ENCODE peak calls at places on chromosomes 3 and 15, in eight cellular contexts. One of them, this sample, is unnamed. For H3K4me1, the result is how much of the 10 kb centered on the place peaks cover.

GRCh38 chr3:64627471-64628321 is 60.1 kb downstream of the ADAMTS9 start:
- DNase-seq in HepG2: peak
- DNase-seq in fibroblast of lung: no peak
- DNase-seq in GM23338: no peak
- DNase-seq in lower lobe of right lung: no peak
- DNase-seq in psoas muscle: no peak
- DNase-seq in heart right ventricle: no peak
- DNase-seq in SK-N-SH: no peak
- DNase-seq in this sample: no peak

GRCh38 chr3:61955483-61955882 is 394.1 kb downstream of the PTPRG start:
- DNase-seq in HepG2: no peak
- DNase-seq in fibroblast of lung: peak
- DNase-seq in GM23338: no peak
- DNase-seq in lower lobe of right lung: no peak
- DNase-seq in psoas muscle: no peak
- DNase-seq in heart right ventricle: no peak
- DNase-seq in SK-N-SH: no peak
- DNase-seq in this sample: no peak

GRCh38 chr3:120743556-120744195 is 1.1 kb downstream of the GTF2E1 start:
- DNase-seq in HepG2: no peak
- DNase-seq in fibroblast of lung: peak
- DNase-seq in GM23338: no peak
- DNase-seq in lower lobe of right lung: no peak
- DNase-seq in psoas muscle: no peak
- DNase-seq in heart right ventricle: no peak
- DNase-seq in SK-N-SH: no peak
- DNase-seq in this sample: no peak

GRCh38 chr15:86773766-86774165 is 694.1 kb downstream of the AGBL1 start:
- DNase-seq in HepG2: no peak
- DNase-seq in fibroblast of lung: no peak
- DNase-seq in GM23338: peak
- DNase-seq in lower lobe of right lung: no peak
- DNase-seq in psoas muscle: no peak
- DNase-seq in heart right ventricle: no peak
- DNase-seq in SK-N-SH: no peak
- DNase-seq in this sample: no peak

GRCh38 chr3:30779686-30780287 is 114.7 kb downstream of the GADL1 start:
- DNase-seq in HepG2: peak
- DNase-seq in fibroblast of lung: no peak
- DNase-seq in GM23338: peak
- DNase-seq in lower lobe of right lung: no peak
- DNase-seq in psoas muscle: no peak
- DNase-seq in heart right ventricle: no peak
- DNase-seq in SK-N-SH: peak
- DNase-seq in this sample: no peak

GRCh38 chr3:43998841-43999805 is 242.6 kb upstream of the TOPAZ1 start:
- DNase-seq in HepG2: no peak
- DNase-seq in fibroblast of lung: peak
- DNase-seq in GM23338: peak
- DNase-seq in lower lobe of right lung: peak
- DNase-seq in psoas muscle: no peak
- DNase-seq in heart right ventricle: no peak
- DNase-seq in SK-N-SH: peak
- DNase-seq in this sample: no peak

GRCh38 chr3:8201886-8202285 is 299.7 kb upstream of the LMCD1 start:
- DNase-seq in HepG2: no peak
- DNase-seq in fibroblast of lung: peak
- DNase-seq in GM23338: no peak
- DNase-seq in lower lobe of right lung: no peak
- DNase-seq in psoas muscle: no peak
- DNase-seq in heart right ventricle: no peak
- DNase-seq in SK-N-SH: no peak
- DNase-seq in this sample: no peak

GRCh38 chr3:118818386-118818785 is 216.3 kb downstream of the IGSF11 start:
- DNase-seq in HepG2: peak
- DNase-seq in fibroblast of lung: peak
- DNase-seq in GM23338: no peak
- DNase-seq in lower lobe of right lung: no peak
- DNase-seq in psoas muscle: no peak
- DNase-seq in heart right ventricle: no peak
- DNase-seq in SK-N-SH: no peak
- DNase-seq in this sample: peak

GRCh38 chr3:42043116-42043796 is 47.9 kb upstream of the TRAK1 start:
- DNase-seq in HepG2: peak
- DNase-seq in fibroblast of lung: peak
- DNase-seq in GM23338: peak
- DNase-seq in lower lobe of right lung: no peak
- DNase-seq in psoas muscle: no peak
- DNase-seq in heart right ventricle: peak
- DNase-seq in SK-N-SH: peak
- DNase-seq in this sample: peak

GRCh38 chr15:48385031-48385430 is 53.8 kb downstream of the DUT start:
- DNase-seq in HepG2: no peak
- DNase-seq in fibroblast of lung: peak
- DNase-seq in GM23338: no peak
- DNase-seq in lower lobe of right lung: no peak
- DNase-seq in psoas muscle: no peak
- DNase-seq in heart right ventricle: no peak
- DNase-seq in SK-N-SH: no peak
- DNase-seq in this sample: no peak

GRCh38 chr3:195546130-195546560 is 3.0 kb upstream of the PPP1R2 start:
- DNase-seq in HepG2: peak
- DNase-seq in fibroblast of lung: peak
- DNase-seq in GM23338: no peak
- DNase-seq in lower lobe of right lung: no peak
- DNase-seq in psoas muscle: peak
- DNase-seq in heart right ventricle: no peak
- DNase-seq in SK-N-SH: no peak
- DNase-seq in this sample: peak

GRCh38 chr3:51538115-51538458 is 432 bp upstream of the RAD54L2 start:
- DNase-seq in HepG2: no peak
- DNase-seq in fibroblast of lung: peak
- DNase-seq in GM23338: peak
- DNase-seq in lower lobe of right lung: no peak
- DNase-seq in psoas muscle: no peak
- DNase-seq in heart right ventricle: no peak
- DNase-seq in SK-N-SH: no peak
- DNase-seq in this sample: no peak

GRCh38 chr3:28476194-28476593 is 127.6 kb upstream of the AZI2 start:
- DNase-seq in HepG2: peak
- DNase-seq in fibroblast of lung: peak
- DNase-seq in GM23338: peak
- DNase-seq in lower lobe of right lung: no peak
- DNase-seq in psoas muscle: no peak
- DNase-seq in heart right ventricle: no peak
- DNase-seq in SK-N-SH: peak
- DNase-seq in this sample: no peak

GRCh38 chr3:42631650-42632049 is 21.8 kb upstream of the ZBTB47 start:
- DNase-seq in HepG2: no peak
- DNase-seq in fibroblast of lung: no peak
- DNase-seq in GM23338: peak
- DNase-seq in lower lobe of right lung: no peak
- DNase-seq in psoas muscle: no peak
- DNase-seq in heart right ventricle: no peak
- DNase-seq in SK-N-SH: no peak
- DNase-seq in this sample: no peak

GRCh38 chr3:89628856-89629255 is 521.4 kb downstream of the EPHA3 start:
- DNase-seq in HepG2: no peak
- DNase-seq in fibroblast of lung: no peak
- DNase-seq in GM23338: no peak
- DNase-seq in lower lobe of right lung: no peak
- DNase-seq in psoas muscle: no peak
- DNase-seq in heart right ventricle: no peak
- DNase-seq in SK-N-SH: no peak
- DNase-seq in this sample: no peak

GRCh38 chr3:138381413-138381901 is 33.1 kb downstream of the MRAS start:
- DNase-seq in HepG2: no peak
- DNase-seq in fibroblast of lung: peak
- DNase-seq in GM23338: no peak
- DNase-seq in lower lobe of right lung: no peak
- DNase-seq in psoas muscle: peak
- DNase-seq in heart right ventricle: peak
- DNase-seq in SK-N-SH: no peak
- DNase-seq in this sample: no peak

GRCh38 chr3:53566450-53567145 is 72.2 kb downstream of the CACNA1D start:
- DNase-seq in HepG2: no peak
- DNase-seq in fibroblast of lung: no peak
- DNase-seq in GM23338: no peak
- DNase-seq in lower lobe of right lung: no peak
- DNase-seq in psoas muscle: no peak
- DNase-seq in heart right ventricle: no peak
- DNase-seq in SK-N-SH: no peak
- DNase-seq in this sample: no peak

GRCh38 chr3:123635220-123635619 is 50.4 kb upstream of the HACD2 start:
- DNase-seq in HepG2: no peak
- DNase-seq in fibroblast of lung: no peak
- DNase-seq in GM23338: peak
- DNase-seq in lower lobe of right lung: no peak
- DNase-seq in psoas muscle: no peak
- DNase-seq in heart right ventricle: no peak
- DNase-seq in SK-N-SH: no peak
- DNase-seq in this sample: no peak

GRCh38 chr3:115381573-115381912 is 234.5 kb upstream of the ZBTB20 start:
- DNase-seq in HepG2: no peak
- DNase-seq in fibroblast of lung: peak
- DNase-seq in GM23338: no peak
- DNase-seq in lower lobe of right lung: no peak
- DNase-seq in psoas muscle: no peak
- DNase-seq in heart right ventricle: peak
- DNase-seq in SK-N-SH: no peak
- DNase-seq in this sample: no peak

GRCh38 chr3:142866841-142867631 is 21.8 kb downstream of the PCOLCE2 start:
- DNase-seq in HepG2: no peak
- DNase-seq in fibroblast of lung: no peak
- DNase-seq in GM23338: peak
- DNase-seq in lower lobe of right lung: no peak
- DNase-seq in psoas muscle: no peak
- DNase-seq in heart right ventricle: no peak
- DNase-seq in SK-N-SH: no peak
- DNase-seq in this sample: no peak

GRCh38 chr15:68277131-68277604 is 377 bp upstream of the FEM1B start:
- DNase-seq in HepG2: no peak
- DNase-seq in fibroblast of lung: peak
- DNase-seq in GM23338: peak
- DNase-seq in lower lobe of right lung: peak
- DNase-seq in psoas muscle: no peak
- DNase-seq in heart right ventricle: no peak
- DNase-seq in SK-N-SH: peak
- DNase-seq in this sample: peak

GRCh38 chr15:71251548-71252035 is 136.3 kb downstream of the THSD4 start:
- DNase-seq in HepG2: no peak
- DNase-seq in fibroblast of lung: peak
- DNase-seq in GM23338: no peak
- DNase-seq in lower lobe of right lung: no peak
- DNase-seq in psoas muscle: no peak
- DNase-seq in heart right ventricle: no peak
- DNase-seq in SK-N-SH: peak
- DNase-seq in this sample: no peak
- H3K4me3 ChIP-seq in HepG2: no peak
- H3K4me3 ChIP-seq in fibroblast of lung: no peak
- H3K4me3 ChIP-seq in GM23338: no peak
- H3K4me3 ChIP-seq in lower lobe of right lung: no peak
- H3K4me3 ChIP-seq in psoas muscle: no peak
- H3K4me3 ChIP-seq in heart right ventricle: no peak
- H3K4me3 ChIP-seq in SK-N-SH: no peak
- H3K4me3 ChIP-seq in this sample: no peak

GRCh38 chr15:75654201-75654907 is 6.6 kb downstream of the SNX33 start:
- DNase-seq in HepG2: no peak
- DNase-seq in fibroblast of lung: no peak
- DNase-seq in GM23338: no peak
- DNase-seq in lower lobe of right lung: no peak
- DNase-seq in psoas muscle: no peak
- DNase-seq in heart right ventricle: no peak
- DNase-seq in SK-N-SH: no peak
- DNase-seq in this sample: no peak

GRCh38 chr15:75650908-75651809 is 3.4 kb downstream of the SNX33 start:
- DNase-seq in HepG2: peak
- DNase-seq in fibroblast of lung: peak
- DNase-seq in GM23338: no peak
- DNase-seq in lower lobe of right lung: no peak
- DNase-seq in psoas muscle: peak
- DNase-seq in heart right ventricle: peak
- DNase-seq in SK-N-SH: no peak
- DNase-seq in this sample: no peak

GRCh38 chr15:75649848-75650247 is 2.1 kb downstream of the SNX33 start:
- DNase-seq in HepG2: no peak
- DNase-seq in fibroblast of lung: no peak
- DNase-seq in GM23338: no peak
- DNase-seq in lower lobe of right lung: no peak
- DNase-seq in psoas muscle: no peak
- DNase-seq in heart right ventricle: no peak
- DNase-seq in SK-N-SH: no peak
- DNase-seq in this sample: no peak

GRCh38 chr15:75653347-75653913 is 5.7 kb downstream of the SNX33 start:
- DNase-seq in HepG2: no peak
- DNase-seq in fibroblast of lung: no peak
- DNase-seq in GM23338: no peak
- DNase-seq in lower lobe of right lung: no peak
- DNase-seq in psoas muscle: no peak
- DNase-seq in heart right ventricle: no peak
- DNase-seq in SK-N-SH: no peak
- DNase-seq in this sample: no peak

GRCh38 chr15:75651810-75652543 is 4.3 kb downstream of the SNX33 start:
- DNase-seq in HepG2: no peak
- DNase-seq in fibroblast of lung: no peak
- DNase-seq in GM23338: no peak
- DNase-seq in lower lobe of right lung: no peak
- DNase-seq in psoas muscle: no peak
- DNase-seq in heart right ventricle: no peak
- DNase-seq in SK-N-SH: no peak
- DNase-seq in this sample: no peak
- H3K4me1 ChIP-seq in HepG2: half or more
- H3K4me1 ChIP-seq in fibroblast of lung: under half
- H3K4me1 ChIP-seq in GM23338: under half
- H3K4me1 ChIP-seq in lower lobe of right lung: half or more
- H3K4me1 ChIP-seq in psoas muscle: under half
- H3K4me1 ChIP-seq in heart right ventricle: under half
- H3K4me1 ChIP-seq in SK-N-SH: under half
- H3K4me1 ChIP-seq in this sample: under half

DNA sequence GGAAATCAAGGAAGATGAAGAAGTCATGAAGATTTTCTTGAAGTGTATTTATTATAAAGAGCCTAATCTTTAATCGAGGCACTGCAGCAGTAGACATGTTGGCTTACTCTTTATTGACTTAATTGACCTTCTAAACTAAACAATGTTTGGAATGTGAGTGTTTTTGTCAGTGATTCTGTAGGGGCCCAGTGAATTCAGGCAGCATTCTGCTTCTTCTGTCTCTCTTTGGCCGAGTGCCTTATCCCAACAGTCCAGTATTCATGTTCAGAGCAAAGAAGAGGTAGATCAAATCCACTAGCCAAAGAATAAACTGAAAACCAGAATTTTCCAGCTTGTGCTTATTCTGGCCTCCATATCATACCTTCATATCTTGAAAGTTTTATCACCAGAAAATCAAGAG is 55.7 kb downstream of the RLBP1 start:
- DNase-seq in HepG2: peak
- DNase-seq in fibroblast of lung: peak
- DNase-seq in GM23338: peak
- DNase-seq in lower lobe of right lung: no peak
- DNase-seq in psoas muscle: no peak
- DNase-seq in heart right ventricle: no peak
- DNase-seq in SK-N-SH: no peak
- DNase-seq in this sample: peak
- H3K27ac ChIP-seq in HepG2: peak
- H3K27ac ChIP-seq in fibroblast of lung: no peak
- H3K27ac ChIP-seq in GM23338: no peak
- H3K27ac ChIP-seq in lower lobe of right lung: peak
- H3K27ac ChIP-seq in psoas muscle: peak
- H3K27ac ChIP-seq in heart right ventricle: peak
- H3K27ac ChIP-seq in SK-N-SH: peak
- H3K27ac ChIP-seq in this sample: peak

GRCh38 chr3:131526801-131527347 is 24.1 kb upstream of the MRPL3 start:
- DNase-seq in HepG2: peak
- DNase-seq in fibroblast of lung: peak
- DNase-seq in GM23338: peak
- DNase-seq in lower lobe of right lung: peak
- DNase-seq in psoas muscle: peak
- DNase-seq in heart right ventricle: peak
- DNase-seq in SK-N-SH: no peak
- DNase-seq in this sample: no peak
- H3K4me3 ChIP-seq in HepG2: peak
- H3K4me3 ChIP-seq in fibroblast of lung: peak
- H3K4me3 ChIP-seq in GM23338: peak
- H3K4me3 ChIP-seq in lower lobe of right lung: peak
- H3K4me3 ChIP-seq in psoas muscle: peak
- H3K4me3 ChIP-seq in heart right ventricle: peak
- H3K4me3 ChIP-seq in SK-N-SH: no peak
- H3K4me3 ChIP-seq in this sample: no peak

This sample was measured in SJSA1.